ENCODE peak calls at places on chromosomes 7 and 10, in four cellular contexts. A is head of caudate nucleus, C is K562, B is Calu3. I is an unnamed sample.

GRCh38 chr10:78543749-78544446 is 510.2 kb downstream of the RPS24 start:
- DNase-seq in A (peak), C (no peak), B (no peak), I (no peak)

GRCh38 chr7:83835424-83835823 is 186.5 kb upstream of the SEMA3E start:
- DNase-seq in A (no peak), C (no peak), B (no peak), I (no peak)

GRCh38 chr7:70634610-70635068 is 497.3 kb upstream of the GALNT17 start:
- DNase-seq in A (no peak), C (peak), B (no peak), I (no peak)

GRCh38 chr7:31933481-31933880 is 136.7 kb downstream of the PDE1C start:
- DNase-seq in A (no peak), C (no peak), B (peak), I (no peak)

GRCh38 chr10:119734396-119735332 is 8.8 kb downstream of the INPP5F start:
- DNase-seq in A (no peak), C (no peak), B (no peak), I (no peak)

GRCh38 chr10:119896937-119897336 is 4.4 kb downstream of the SEC23IP start:
- DNase-seq in A (no peak), C (no peak), B (peak), I (no peak)

GRCh38 chr10:97188234-97188847 is 2.6 kb upstream of the SLIT1 start:
- DNase-seq in A (peak), C (no peak), B (no peak), I (no peak)

GRCh38 chr7:116232402-116232749 is 22.0 kb downstream of the TES start:
- DNase-seq in A (no peak), C (no peak), B (no peak), I (no peak)

GRCh38 chr10:67297637-67298181 is 371.9 kb downstream of the LRRTM3 start:
- DNase-seq in A (no peak), C (no peak), B (no peak), I (no peak)

GRCh38 chr10:100496567-100496966 is 23.1 kb downstream of the SEC31B start:
- DNase-seq in A (no peak), C (no peak), B (no peak), I (no peak)

GRCh38 chr7:86201767-86202166 is 441.9 kb upstream of the GRM3 start:
- DNase-seq in A (no peak), C (no peak), B (no peak), I (no peak)

GRCh38 chr7:101917566-101917965 is 100.1 kb downstream of the CUX1 start:
- DNase-seq in A (no peak), C (no peak), B (no peak), I (no peak)

GRCh38 chr7:158760445-158760764 is 55.8 kb upstream of the NCAPG2 start:
- DNase-seq in A (no peak), C (no peak), B (no peak), I (no peak)

I was measured in T47D.